ENCODE peak calls at places on chromosomes 1 and 21, in four cellular contexts. G, S, Y and M are unnamed samples.

GRCh38 chr1:245856944-245857531 is 650.0 kb downstream of the SMYD3 start:
- DNase-seq in G (no peak), S (no peak), Y (peak; percentile 67), M (no peak)

GRCh38 chr1:223175633-223176032 is 32.6 kb upstream of the TLR5 start:
- DNase-seq in G (no peak), S (no peak), Y (no peak), M (no peak)

GRCh38 chr1:226047495-226047894 is 15.0 kb upstream of the H3-3A start:
- DNase-seq in G (no peak), S (no peak), Y (no peak), M (no peak)

GRCh38 chr1:174134000-174134659 is 25.2 kb upstream of the RABGAP1L start:
- DNase-seq in G (no peak), S (no peak), Y (no peak), M (no peak)

GRCh38 chr21:42461185-42461520 is 34.9 kb downstream of the RSPH1 start:
- DNase-seq in G (no peak), S (no peak), Y (no peak), M (no peak)

GRCh38 chr1:7535934-7536878 is 234.9 kb upstream of the VAMP3 start:
- DNase-seq in G (no peak), S (no peak), Y (no peak), M (no peak)

GRCh38 chr1:215418876-215419442 is 148.1 kb upstream of the KCTD3 start:
- DNase-seq in G (no peak), S (no peak), Y (no peak), M (no peak)

GRCh38 chr1:55868026-55868425 is 652.9 kb upstream of the USP24 start:
- DNase-seq in G (no peak), S (no peak), Y (no peak), M (no peak)

GRCh38 chr1:86429830-86430229 is 5.9 kb downstream of the CLCA2 start:
- DNase-seq in G (no peak), S (no peak), Y (peak; percentile 54), M (no peak)

GRCh38 chr1:31029031-31029430 is 36.5 kb downstream of the PUM1 start:
- DNase-seq in G (no peak), S (no peak), Y (no peak), M (no peak)

GRCh38 chr21:42614391-42614790 is 39.0 kb upstream of the PDE9A start:
- DNase-seq in G (peak; percentile 42), S (no peak), Y (no peak), M (peak; percentile 40)

GRCh38 chr21:34029724-34030528 is 43.5 kb upstream of the MRPS6 start:
- DNase-seq in G (peak; percentile 23), S (no peak), Y (peak; percentile 19), M (peak; percentile 53)

GRCh38 chr1:67144696-67145095 is 9.9 kb upstream of the C1orf141 start:
- DNase-seq in G (no peak), S (no peak), Y (no peak), M (peak; percentile 15)

GRCh38 chr1:19395678-19396192 is 83.6 kb downstream of the SLC66A1 start:
- DNase-seq in G (no peak), S (no peak), Y (no peak), M (no peak)

GRCh38 chr21:44713130-44713529 is 1.8 kb upstream of the TSPEAR start:
- DNase-seq in G (no peak), S (peak; percentile 56), Y (no peak), M (no peak)

GRCh38 chr1:6123083-6123482 is 57.0 kb downstream of the CHD5 start:
- DNase-seq in G (no peak), S (no peak), Y (no peak), M (no peak)

GRCh38 chr1:20207546-20207945 is 21.2 kb upstream of the PLA2G2C start:
- DNase-seq in G (no peak), S (no peak), Y (no peak), M (no peak)

GRCh38 chr1:61076728-61077675 is 5.4 kb upstream of the NFIA start:
- DNase-seq in G (peak; percentile 52), S (peak; percentile 90), Y (peak; percentile 90), M (peak; percentile 72)

GRCh38 chr1:12152106-12152891 is 14.5 kb upstream of the TNFRSF1B start:
- DNase-seq in G (no peak), S (no peak), Y (no peak), M (no peak)

GRCh38 chr1:239558992-239559391 is 172.6 kb downstream of the CHRM3 start:
- DNase-seq in G (no peak), S (no peak), Y (no peak), M (no peak)

GRCh38 chr1:173190101-173190895 is 16.8 kb downstream of the TNFSF4 start:
- DNase-seq in G (no peak), S (peak; percentile 84), Y (peak; percentile 87), M (no peak)

GRCh38 chr1:200154069-200154767 is 126.7 kb downstream of the NR5A2 start:
- DNase-seq in G (peak; percentile 23), S (no peak), Y (no peak), M (peak; percentile 28)

GRCh38 chr1:234562336-234562735 is 47.6 kb downstream of the IRF2BP2 start:
- DNase-seq in G (no peak), S (peak; percentile 57), Y (no peak), M (no peak)